ENCODE peak calls at places on chromosomes 1 and 21, in nine cellular contexts. K is foreskin fibroblast; I is endothelial cell; R is CD8-positive, alpha-beta T cell; U is osteocyte; B is brain microvascular endothelial cell; O is CD4-positive, alpha-beta T cell; S is glutamatergic neuron; Z is tibial artery. A is an unnamed sample.

GRCh38 chr1:91924146-91924545 is 25.1 kb upstream of the BRDT start:
- DNase-seq in K (peak), I (no peak), R (no peak), U (no peak), B (peak), O (no peak), S (no peak), Z (no peak), A (no peak)

GRCh38 chr1:105294838-105295237 is 1545.1 kb downstream of the AMY1C start:
- DNase-seq in K (no peak), I (no peak), R (no peak), U (no peak), B (no peak), O (no peak), S (no peak), Z (no peak), A (no peak)

GRCh38 chr1:110113551-110113950 is 1.3 kb downstream of the UBL4B start:
- DNase-seq in K (no peak), I (no peak), R (no peak), U (no peak), B (no peak), O (no peak), S (no peak), Z (no peak), A (no peak)

GRCh38 chr21:17003221-17003620 is 509.6 kb upstream of the CXADR start:
- DNase-seq in K (peak), I (no peak), R (no peak), U (no peak), B (peak), O (no peak), S (no peak), Z (no peak), A (no peak)

GRCh38 chr1:3349161-3349967 is 105.1 kb upstream of the ARHGEF16 start:
- DNase-seq in K (no peak), I (no peak), R (no peak), U (no peak), B (no peak), O (no peak), S (no peak), Z (no peak), A (no peak)

GRCh38 chr1:39408641-39409054 is 82.8 kb upstream of the BMP8A start:
- DNase-seq in K (peak), I (peak), R (peak), U (peak), B (peak), O (peak), S (peak), Z (peak), A (peak)

GRCh38 chr1:37242501-37242900 is 208.2 kb upstream of the GRIK3 start:
- DNase-seq in K (no peak), I (no peak), R (no peak), U (no peak), B (no peak), O (no peak), S (no peak), Z (no peak), A (no peak)

GRCh38 chr1:169309178-169310166 is 58.1 kb downstream of the NME7 start:
- DNase-seq in K (no peak), I (no peak), R (no peak), U (no peak), B (no peak), O (no peak), S (no peak), Z (no peak), A (no peak)

GRCh38 chr1:210262897-210263272 is 30.3 kb downstream of the SERTAD4 start:
- DNase-seq in K (peak), I (no peak), R (no peak), U (no peak), B (no peak), O (no peak), S (no peak), Z (peak), A (no peak)

DNA sequence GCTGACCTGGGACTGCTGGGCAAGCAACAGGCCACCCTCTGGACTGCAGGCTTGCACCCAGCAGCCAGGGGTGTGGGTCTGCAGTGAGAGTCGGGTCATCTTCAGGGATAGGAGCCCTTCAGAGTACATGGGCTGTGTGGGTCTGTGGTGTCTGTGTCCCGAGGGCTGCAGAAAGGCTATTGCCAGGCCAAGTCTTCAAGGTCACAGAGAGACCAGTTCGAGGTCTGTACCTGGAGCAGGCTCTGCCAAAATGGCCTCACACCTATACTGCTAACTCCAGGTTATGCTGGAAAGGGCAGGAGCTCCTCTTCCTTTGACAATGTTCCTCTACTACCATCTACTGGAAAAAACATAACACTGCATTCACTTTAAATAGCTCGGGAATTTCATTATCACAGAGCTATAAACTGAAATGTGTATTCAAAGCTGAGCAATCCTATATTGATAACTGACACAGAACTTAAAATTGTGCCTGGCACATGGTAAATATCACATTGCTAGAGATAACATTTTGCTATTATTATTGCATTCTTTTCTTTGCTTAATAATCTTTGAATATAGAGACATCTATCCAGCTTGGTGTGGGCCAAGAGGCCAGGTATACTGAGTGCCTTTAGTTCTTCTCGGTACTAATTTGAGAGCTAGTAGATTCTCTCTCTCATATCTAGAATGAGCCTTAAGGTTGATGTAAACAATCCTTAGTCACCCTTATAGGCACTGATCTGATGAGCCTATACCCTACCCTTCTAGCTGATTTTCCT is 6.9 kb upstream of the DNAH14 start:
- DNase-seq in K (peak), I (peak), R (no peak), U (no peak), B (no peak), O (no peak), S (no peak), Z (no peak), A (no peak)
- TF ChIP-seq CTCF in K (peak), I (peak), R (peak), U (peak), B (peak), O (peak), S (peak), Z (peak), A (peak)

GRCh38 chr1:31688233-31688918 is 15.4 kb downstream of the COL16A1 start:
- DNase-seq in K (no peak), I (no peak), R (no peak), U (no peak), B (no peak), O (no peak), S (no peak), Z (no peak), A (no peak)

GRCh38 chr1:31681421-31681820 is 22.4 kb downstream of the COL16A1 start:
- DNase-seq in K (no peak), I (no peak), R (no peak), U (no peak), B (no peak), O (no peak), S (no peak), Z (no peak), A (no peak)

GRCh38 chr1:31679676-31680230 is 24.1 kb downstream of the COL16A1 start:
- DNase-seq in K (no peak), I (no peak), R (no peak), U (no peak), B (no peak), O (no peak), S (no peak), Z (no peak), A (no peak)

GRCh38 chr1:31687601-31688000 is 16.2 kb downstream of the COL16A1 start:
- DNase-seq in K (no peak), I (no peak), R (no peak), U (no peak), B (no peak), O (no peak), S (no peak), Z (no peak), A (no peak)

DNA sequence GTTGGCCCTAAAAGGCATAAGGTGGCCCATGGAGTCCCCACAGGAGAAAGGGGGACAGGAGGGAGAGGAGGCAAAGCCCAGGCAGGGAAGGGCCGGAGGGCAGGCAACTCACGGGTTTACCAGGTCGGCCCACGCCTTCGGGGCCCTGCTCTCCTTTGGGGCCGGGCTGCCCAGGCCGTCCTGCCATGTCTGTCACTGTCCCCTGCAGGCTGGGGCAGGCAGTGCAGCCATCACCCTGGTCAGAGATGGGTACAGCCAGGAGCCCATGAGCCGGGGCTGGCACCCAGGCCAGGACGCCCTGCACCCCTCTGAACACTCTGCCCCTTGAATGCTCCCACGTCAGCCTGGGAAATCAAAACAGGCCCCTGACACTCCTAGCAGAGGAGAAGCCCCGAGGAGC is 19.8 kb downstream of the COL16A1 start:
- DNase-seq in K (no peak), I (peak), R (no peak), U (no peak), B (no peak), O (no peak), S (no peak), Z (no peak), A (no peak)
- TF ChIP-seq CTCF in K (peak), I (peak), R (peak), U (peak), B (peak), O (no peak), S (peak), Z (peak), A (no peak)

DNA sequence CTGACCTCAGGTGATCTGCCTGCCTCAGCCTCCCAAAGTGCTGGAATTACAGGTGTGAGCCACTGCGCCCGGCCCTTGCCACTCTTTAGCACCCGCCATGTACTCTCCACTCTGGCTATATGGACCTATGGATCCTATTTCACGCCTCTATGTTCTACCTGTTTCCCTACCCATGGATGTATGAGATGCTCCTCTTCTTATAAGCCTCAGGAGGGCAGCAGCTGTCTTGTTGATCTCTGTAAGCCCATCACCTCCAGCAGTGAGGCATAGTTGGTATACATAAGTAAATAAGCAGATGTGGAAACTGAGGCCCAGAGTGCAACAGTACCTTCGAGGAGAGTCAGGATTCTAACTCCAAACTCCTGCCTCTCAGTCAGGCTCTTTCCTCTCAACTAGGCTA is 24.7 kb upstream of the ARTN start:
- DNase-seq in K (no peak), I (no peak), R (no peak), U (no peak), B (no peak), O (no peak), S (no peak), Z (no peak), A (no peak)
- TF ChIP-seq CTCF in K (no peak), I (no peak), R (no peak), U (no peak), B (peak), O (no peak), S (no peak), Z (no peak), A (no peak)

GRCh38 chr1:59238993-59239392 is 57.9 kb upstream of the FGGY start:
- DNase-seq in K (no peak), I (no peak), R (no peak), U (no peak), B (no peak), O (no peak), S (no peak), Z (no peak), A (no peak)
- TF ChIP-seq CTCF in K (no peak), I (no peak), R (no peak), U (no peak), B (no peak), O (no peak), S (no peak), Z (no peak), A (no peak)

GRCh38 chr1:164914208-164914607 is 355.2 kb downstream of the PBX1 start:
- DNase-seq in K (peak), I (no peak), R (no peak), U (no peak), B (peak), O (no peak), S (no peak), Z (no peak), A (no peak)
- TF ChIP-seq CTCF in K (peak), I (no peak), R (no peak), U (peak), B (no peak), O (no peak), S (no peak), Z (no peak), A (no peak)

GRCh38 chr1:202162049-202162417 is 1.6 kb upstream of the PTPN7 start:
- DNase-seq in K (no peak), I (no peak), R (no peak), U (no peak), B (no peak), O (no peak), S (no peak), Z (no peak), A (no peak)

GRCh38 chr1:202162418-202163280 is 2.2 kb upstream of the PTPN7 start:
- DNase-seq in K (no peak), I (no peak), R (no peak), U (no peak), B (no peak), O (no peak), S (no peak), Z (no peak), A (no peak)

GRCh38 chr1:202164271-202165037 is 4.1 kb upstream of the PTPN7 start:
- DNase-seq in K (no peak), I (no peak), R (peak), U (no peak), B (no peak), O (peak), S (no peak), Z (no peak), A (no peak)

GRCh38 chr1:202165267-202165941 is 5.0 kb upstream of the PTPN7 start:
- DNase-seq in K (no peak), I (no peak), R (no peak), U (no peak), B (no peak), O (no peak), S (no peak), Z (no peak), A (no peak)

GRCh38 chr1:202163281-202164270 is 3.2 kb upstream of the PTPN7 start:
- DNase-seq in K (no peak), I (no peak), R (no peak), U (no peak), B (no peak), O (no peak), S (no peak), Z (no peak), A (no peak)
- TF ChIP-seq CTCF in K (no peak), I (no peak), R (no peak), U (no peak), B (no peak), O (no peak), S (no peak), Z (no peak), A (no peak)

GRCh38 chr1:153192697-153193096 is 10.5 kb upstream of the LELP1 start:
- DNase-seq in K (no peak), I (peak), R (no peak), U (no peak), B (no peak), O (no peak), S (peak), Z (no peak), A (no peak)
- TF ChIP-seq CTCF in K (no peak), I (peak), R (no peak), U (no peak), B (peak), O (no peak), S (no peak), Z (no peak), A (no peak)

GRCh38 chr1:86812286-86812685 is 101.6 kb downstream of the SELENOF start:
- DNase-seq in K (no peak), I (no peak), R (no peak), U (no peak), B (no peak), O (no peak), S (no peak), Z (no peak), A (no peak)

GRCh38 chr1:86811128-86811527 is 102.8 kb downstream of the SELENOF start:
- DNase-seq in K (no peak), I (no peak), R (no peak), U (no peak), B (no peak), O (no peak), S (no peak), Z (no peak), A (no peak)

DNA sequence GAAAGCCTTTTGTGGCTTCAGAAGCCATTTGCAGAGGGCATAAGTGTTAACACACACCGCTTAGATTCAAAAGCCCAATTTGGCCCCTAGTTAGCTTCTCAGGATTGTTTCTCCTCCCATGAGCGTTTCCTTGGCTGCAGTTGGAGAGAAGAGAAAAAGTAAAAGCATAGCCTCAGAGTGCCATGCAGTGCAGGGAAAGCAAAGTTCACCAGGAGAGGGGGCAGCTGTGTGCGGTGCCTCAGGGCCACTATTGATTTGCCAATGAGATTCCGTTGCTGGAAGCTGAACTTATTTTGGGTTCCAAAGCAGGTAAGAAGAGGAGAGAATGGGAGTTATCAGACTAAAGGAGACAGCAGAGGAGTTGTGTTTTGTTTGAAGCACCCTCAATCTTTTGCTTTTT is 102.4 kb downstream of the SELENOF start:
- DNase-seq in K (no peak), I (no peak), R (no peak), U (no peak), B (no peak), O (no peak), S (no peak), Z (no peak), A (no peak)
- TF ChIP-seq CTCF in K (no peak), I (no peak), R (no peak), U (no peak), B (peak), O (no peak), S (no peak), Z (no peak), A (no peak)